ENCODE peak calls at places on chromosomes 6 and 20, in eight cellular contexts. One of them, this sample, is unnamed.

GRCh38 chr20:21574443-21574842 is 60.6 kb upstream of the NKX2-2 start:
- DNase-seq in PC-3: no peak
- DNase-seq in psoas muscle: no peak
- DNase-seq in A549: no peak
- DNase-seq in lower leg skin: no peak
- DNase-seq in neural progenitor cell: no peak
- DNase-seq in SK-N-SH: no peak
- DNase-seq in kidney: no peak
- DNase-seq in this sample: no peak

GRCh38 chr20:49786671-49787370 is 25.8 kb upstream of the SLC9A8 start:
- DNase-seq in psoas muscle: no peak
- DNase-seq in neural progenitor cell: no peak
- DNase-seq in kidney: no peak
- DNase-seq in SK-N-SH: no peak
- DNase-seq in A549: no peak
- DNase-seq in PC-3: peak; percentile 63
- DNase-seq in lower leg skin: no peak
- DNase-seq in this sample: no peak

GRCh38 chr6:151452750-151453427 is 963 bp upstream of the RMND1 start:
- DNase-seq in SK-N-SH: peak; percentile 23
- DNase-seq in neural progenitor cell: peak; percentile 8
- DNase-seq in PC-3: peak; percentile 55
- DNase-seq in A549: no peak
- DNase-seq in psoas muscle: peak; percentile 35
- DNase-seq in kidney: no peak
- DNase-seq in lower leg skin: peak; percentile 59
- DNase-seq in this sample: no peak

GRCh38 chr20:21074605-21075336 is 31.4 kb downstream of the LINC00237 start:
- DNase-seq in kidney: no peak
- DNase-seq in psoas muscle: no peak
- DNase-seq in neural progenitor cell: no peak
- DNase-seq in A549: no peak
- DNase-seq in lower leg skin: no peak
- DNase-seq in PC-3: peak; percentile 82
- DNase-seq in SK-N-SH: no peak
- DNase-seq in this sample: no peak

GRCh38 chr6:89205819-89206218 is 11.3 kb downstream of the GABRR1 start:
- DNase-seq in SK-N-SH: no peak
- DNase-seq in A549: no peak
- DNase-seq in psoas muscle: no peak
- DNase-seq in neural progenitor cell: no peak
- DNase-seq in PC-3: no peak
- DNase-seq in kidney: no peak
- DNase-seq in lower leg skin: no peak
- DNase-seq in this sample: no peak

GRCh38 chr6:166488081-166488685 is 98.3 kb downstream of the RAMACL start:
- DNase-seq in neural progenitor cell: peak; percentile 19
- DNase-seq in PC-3: no peak
- DNase-seq in lower leg skin: peak; percentile 56
- DNase-seq in kidney: peak; percentile 85
- DNase-seq in psoas muscle: peak; percentile 48
- DNase-seq in SK-N-SH: no peak
- DNase-seq in A549: no peak
- DNase-seq in this sample: no peak

GRCh38 chr6:65110031-65110430 is 597.0 kb downstream of the EYS start:
- DNase-seq in PC-3: no peak
- DNase-seq in kidney: no peak
- DNase-seq in SK-N-SH: no peak
- DNase-seq in psoas muscle: no peak
- DNase-seq in lower leg skin: no peak
- DNase-seq in A549: no peak
- DNase-seq in neural progenitor cell: no peak
- DNase-seq in this sample: peak; percentile 18

GRCh38 chr6:97923249-97923648 is 640.2 kb upstream of the MMS22L start:
- DNase-seq in neural progenitor cell: no peak
- DNase-seq in PC-3: no peak
- DNase-seq in SK-N-SH: no peak
- DNase-seq in lower leg skin: no peak
- DNase-seq in A549: no peak
- DNase-seq in kidney: no peak
- DNase-seq in psoas muscle: no peak
- DNase-seq in this sample: no peak

GRCh38 chr20:62774762-62775161 is 21.5 kb upstream of the MRGBP start:
- DNase-seq in kidney: no peak
- DNase-seq in lower leg skin: no peak
- DNase-seq in PC-3: no peak
- DNase-seq in SK-N-SH: no peak
- DNase-seq in A549: no peak
- DNase-seq in psoas muscle: no peak
- DNase-seq in neural progenitor cell: no peak
- DNase-seq in this sample: no peak

GRCh38 chr20:4896119-4896700 is 105.1 kb downstream of the SLC23A2 start:
- DNase-seq in kidney: no peak
- DNase-seq in PC-3: no peak
- DNase-seq in A549: no peak
- DNase-seq in psoas muscle: no peak
- DNase-seq in lower leg skin: no peak
- DNase-seq in neural progenitor cell: peak; percentile 68
- DNase-seq in SK-N-SH: no peak
- DNase-seq in this sample: no peak
- H3K4me3 ChIP-seq in kidney: no peak overlapping the region
- H3K4me3 ChIP-seq in PC-3: no peak overlapping the region
- H3K4me3 ChIP-seq in A549: no peak overlapping the region
- H3K4me3 ChIP-seq in psoas muscle: no peak overlapping the region
- H3K4me3 ChIP-seq in lower leg skin: no peak overlapping the region
- H3K4me3 ChIP-seq in neural progenitor cell: no peak overlapping the region
- H3K4me3 ChIP-seq in SK-N-SH: no peak overlapping the region
- H3K4me3 ChIP-seq in this sample: no peak overlapping the region

GRCh38 chr6:116136373-116136772 is 10.4 kb upstream of the COL10A1 start:
- DNase-seq in SK-N-SH: no peak
- DNase-seq in lower leg skin: no peak
- DNase-seq in neural progenitor cell: no peak
- DNase-seq in A549: no peak
- DNase-seq in kidney: no peak
- DNase-seq in psoas muscle: no peak
- DNase-seq in PC-3: no peak
- DNase-seq in this sample: no peak

GRCh38 chr6:116144590-116144989 is 18.7 kb upstream of the COL10A1 start:
- DNase-seq in neural progenitor cell: no peak
- DNase-seq in SK-N-SH: no peak
- DNase-seq in PC-3: peak; percentile 19
- DNase-seq in kidney: no peak
- DNase-seq in psoas muscle: no peak
- DNase-seq in A549: no peak
- DNase-seq in lower leg skin: no peak
- DNase-seq in this sample: no peak

GRCh38 chr6:116136933-116137340 is 11.0 kb upstream of the COL10A1 start:
- DNase-seq in psoas muscle: no peak
- DNase-seq in A549: no peak
- DNase-seq in lower leg skin: no peak
- DNase-seq in neural progenitor cell: no peak
- DNase-seq in SK-N-SH: no peak
- DNase-seq in PC-3: no peak
- DNase-seq in kidney: no peak
- DNase-seq in this sample: no peak

GRCh38 chr6:116139917-116140316 is 14.0 kb upstream of the COL10A1 start:
- DNase-seq in SK-N-SH: no peak
- DNase-seq in PC-3: peak; percentile 45
- DNase-seq in lower leg skin: no peak
- DNase-seq in neural progenitor cell: peak; percentile 16
- DNase-seq in kidney: no peak
- DNase-seq in psoas muscle: no peak
- DNase-seq in A549: no peak
- DNase-seq in this sample: no peak
- TF ChIP-seq CTCF in SK-N-SH: no peak
- TF ChIP-seq CTCF in PC-3: peak; percentile 60
- TF ChIP-seq CTCF in lower leg skin: no peak
- TF ChIP-seq CTCF in neural progenitor cell: peak; percentile 32
- TF ChIP-seq CTCF in kidney: no peak
- TF ChIP-seq CTCF in psoas muscle: no peak
- TF ChIP-seq CTCF in A549: peak; percentile 15
- TF ChIP-seq CTCF in this sample: peak; percentile 35

DNA sequence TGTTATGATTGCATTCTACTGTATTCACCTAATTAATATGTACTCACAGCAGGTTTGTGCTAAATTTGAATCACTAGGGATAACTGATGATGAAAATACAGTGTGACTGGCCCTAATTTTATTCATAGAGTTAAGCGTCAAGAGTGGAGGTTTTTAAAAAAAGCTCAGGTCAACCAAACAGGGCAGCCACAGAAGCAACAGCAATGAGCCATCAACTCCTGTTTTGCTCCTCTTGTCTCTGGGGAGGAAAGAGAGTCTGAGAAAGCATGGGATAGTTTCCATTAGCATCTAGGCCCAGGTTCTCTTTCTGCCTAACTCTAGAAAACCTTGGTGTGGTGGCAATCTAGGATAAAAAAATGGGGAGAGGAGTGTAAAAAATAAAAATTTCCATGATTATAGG is 122.1 kb downstream of the OGFRL1 start:
- DNase-seq in neural progenitor cell: no peak
- DNase-seq in lower leg skin: no peak
- DNase-seq in kidney: no peak
- DNase-seq in PC-3: no peak
- DNase-seq in psoas muscle: no peak
- DNase-seq in SK-N-SH: no peak
- DNase-seq in A549: no peak
- DNase-seq in this sample: no peak
- H3K4me3 ChIP-seq in neural progenitor cell: no peak overlapping the region
- H3K4me3 ChIP-seq in lower leg skin: no peak overlapping the region
- H3K4me3 ChIP-seq in kidney: peak overlapping the region; percentile 60
- H3K4me3 ChIP-seq in PC-3: no peak overlapping the region
- H3K4me3 ChIP-seq in psoas muscle: no peak overlapping the region
- H3K4me3 ChIP-seq in SK-N-SH: no peak overlapping the region
- H3K4me3 ChIP-seq in A549: peak overlapping the region; percentile 33
- H3K4me3 ChIP-seq in this sample: peak overlapping the region; percentile 86

GRCh38 chr20:4830212-4830607 is 108.5 kb downstream of the PRND start:
- DNase-seq in kidney: no peak
- DNase-seq in psoas muscle: no peak
- DNase-seq in PC-3: no peak
- DNase-seq in A549: no peak
- DNase-seq in neural progenitor cell: no peak
- DNase-seq in lower leg skin: no peak
- DNase-seq in SK-N-SH: no peak
- DNase-seq in this sample: no peak

GRCh38 chr20:4829494-4830211 is 107.9 kb downstream of the PRND start:
- DNase-seq in kidney: peak; percentile 17
- DNase-seq in lower leg skin: no peak
- DNase-seq in neural progenitor cell: no peak
- DNase-seq in psoas muscle: no peak
- DNase-seq in SK-N-SH: no peak
- DNase-seq in A549: no peak
- DNase-seq in PC-3: no peak
- DNase-seq in this sample: no peak

GRCh38 chr20:4832469-4832868 is 110.8 kb downstream of the PRND start:
- DNase-seq in PC-3: no peak
- DNase-seq in A549: no peak
- DNase-seq in kidney: no peak
- DNase-seq in SK-N-SH: no peak
- DNase-seq in neural progenitor cell: no peak
- DNase-seq in psoas muscle: no peak
- DNase-seq in lower leg skin: no peak
- DNase-seq in this sample: no peak

GRCh38 chr20:4828830-4829493 is 107.3 kb downstream of the PRND start:
- DNase-seq in psoas muscle: no peak
- DNase-seq in lower leg skin: no peak
- DNase-seq in kidney: peak; percentile 26
- DNase-seq in SK-N-SH: no peak
- DNase-seq in A549: no peak
- DNase-seq in neural progenitor cell: no peak
- DNase-seq in PC-3: no peak
- DNase-seq in this sample: no peak

GRCh38 chr20:4830696-4831095 is 109.0 kb downstream of the PRND start:
- DNase-seq in A549: no peak
- DNase-seq in psoas muscle: no peak
- DNase-seq in neural progenitor cell: no peak
- DNase-seq in lower leg skin: no peak
- DNase-seq in PC-3: no peak
- DNase-seq in SK-N-SH: no peak
- DNase-seq in kidney: no peak
- DNase-seq in this sample: no peak
- TF ChIP-seq CTCF in A549: no peak
- TF ChIP-seq CTCF in psoas muscle: no peak
- TF ChIP-seq CTCF in neural progenitor cell: no peak
- TF ChIP-seq CTCF in lower leg skin: no peak
- TF ChIP-seq CTCF in PC-3: no peak
- TF ChIP-seq CTCF in SK-N-SH: no peak
- TF ChIP-seq CTCF in kidney: no peak
- TF ChIP-seq CTCF in this sample: no peak

GRCh38 chr20:53157443-53158408 is 185.6 kb downstream of the TSHZ2 start:
- DNase-seq in psoas muscle: peak; percentile 19
- DNase-seq in kidney: no peak
- DNase-seq in lower leg skin: no peak
- DNase-seq in SK-N-SH: no peak
- DNase-seq in PC-3: peak; percentile 82
- DNase-seq in A549: peak; percentile 37
- DNase-seq in neural progenitor cell: peak; percentile 72
- DNase-seq in this sample: no peak
- H3K4me3 ChIP-seq in psoas muscle: no peak overlapping the region
- H3K4me3 ChIP-seq in kidney: no peak overlapping the region
- H3K4me3 ChIP-seq in lower leg skin: no peak overlapping the region
- H3K4me3 ChIP-seq in SK-N-SH: no peak overlapping the region
- H3K4me3 ChIP-seq in PC-3: no peak overlapping the region
- H3K4me3 ChIP-seq in A549: no peak overlapping the region
- H3K4me3 ChIP-seq in neural progenitor cell: no peak overlapping the region
- H3K4me3 ChIP-seq in this sample: no peak overlapping the region

DNA sequence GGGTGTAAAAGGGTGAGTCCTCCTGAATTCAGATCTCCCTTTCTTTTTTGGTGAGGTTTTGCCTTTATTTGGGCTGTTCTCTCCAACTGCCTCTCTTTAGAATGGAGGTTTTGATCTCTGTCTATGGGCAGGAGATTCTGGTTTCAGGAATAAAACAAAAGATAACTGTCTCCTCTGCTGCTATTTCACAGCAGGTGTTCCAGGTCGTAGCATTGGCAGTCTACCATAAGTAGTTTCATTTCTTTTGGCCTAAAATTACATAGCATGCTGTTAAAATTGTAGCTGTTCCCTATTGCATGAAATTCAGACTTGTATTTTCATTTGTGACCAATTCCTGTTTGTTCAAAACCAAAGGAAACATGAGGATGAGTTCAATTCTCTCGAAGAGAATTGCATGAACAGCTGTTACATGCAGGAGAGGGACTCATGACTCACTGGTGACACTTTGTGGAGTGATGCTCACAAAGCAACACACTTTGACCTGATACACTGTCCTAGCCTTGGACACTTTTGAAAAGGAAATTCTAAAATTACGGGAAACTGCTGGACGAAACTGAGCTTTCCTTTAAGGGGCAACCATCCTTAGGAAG is 76.8 kb upstream of the SIRPG start:
- DNase-seq in PC-3: peak; percentile 79
- DNase-seq in SK-N-SH: no peak
- DNase-seq in neural progenitor cell: no peak
- DNase-seq in psoas muscle: no peak
- DNase-seq in lower leg skin: no peak
- DNase-seq in A549: no peak
- DNase-seq in kidney: no peak
- DNase-seq in this sample: no peak
- TF ChIP-seq CTCF in PC-3: peak; percentile 84
- TF ChIP-seq CTCF in SK-N-SH: peak; percentile 34
- TF ChIP-seq CTCF in neural progenitor cell: peak; percentile 17
- TF ChIP-seq CTCF in psoas muscle: no peak
- TF ChIP-seq CTCF in lower leg skin: no peak
- TF ChIP-seq CTCF in A549: peak; percentile 32
- TF ChIP-seq CTCF in kidney: no peak
- TF ChIP-seq CTCF in this sample: peak; percentile 52

GRCh38 chr20:4812216-4812615 is 90.5 kb downstream of the PRND start:
- DNase-seq in SK-N-SH: no peak
- DNase-seq in A549: no peak
- DNase-seq in psoas muscle: no peak
- DNase-seq in lower leg skin: no peak
- DNase-seq in PC-3: no peak
- DNase-seq in neural progenitor cell: no peak
- DNase-seq in kidney: peak; percentile 29
- DNase-seq in this sample: no peak
- H3K4me3 ChIP-seq in SK-N-SH: no peak overlapping the region
- H3K4me3 ChIP-seq in A549: no peak overlapping the region
- H3K4me3 ChIP-seq in psoas muscle: no peak overlapping the region
- H3K4me3 ChIP-seq in lower leg skin: no peak overlapping the region
- H3K4me3 ChIP-seq in PC-3: no peak overlapping the region
- H3K4me3 ChIP-seq in neural progenitor cell: no peak overlapping the region
- H3K4me3 ChIP-seq in kidney: no peak overlapping the region
- H3K4me3 ChIP-seq in this sample: no peak overlapping the region